ENCODE peak calls at places on chromosomes 6 and 20, in eight cellular contexts. L is activated T-cell treated with anti-CD3 and anti-CD28 coated beads, Interleukin-2, amount 50 U/mL, for 72 hours; I is HEK293T; T is right lobe of liver; N is brain microvascular endothelial cell; C is left cardiac atrium; M is chondrocyte; F is posterior vena cava. B is an unnamed sample.

GRCh38 chr6:46251583-46252339 is 81.0 kb upstream of the ENPP5 start:
- DNase-seq in L (no peak), I (no peak), T (no peak), N (no peak), C (no peak), M (no peak), F (no peak), B (no peak)

GRCh38 chr20:53773792-53774371 is 180.2 kb upstream of the ZNF217 start:
- DNase-seq in L (no peak), I (no peak), T (no peak), N (peak; percentile 91), C (no peak), M (no peak), F (no peak), B (no peak)

GRCh38 chr6:18515767-18516166 is 128.6 kb downstream of the RNF144B start:
- DNase-seq in L (no peak), I (no peak), T (no peak), N (peak; percentile 38), C (no peak), M (no peak), F (no peak), B (no peak)

GRCh38 chr6:99940582-99940981 is 53.4 kb downstream of the MCHR2 start:
- DNase-seq in L (no peak), I (no peak), T (no peak), N (no peak), C (no peak), M (no peak), F (no peak), B (no peak)

GRCh38 chr6:34462561-34462971 is 3.3 kb upstream of the PACSIN1 start:
- DNase-seq in L (no peak), I (peak; percentile 72), T (peak; percentile 88), N (no peak), C (peak; percentile 54), M (no peak), F (no peak), B (peak; percentile 66)

GRCh38 chr6:156185113-156185512 is 592.1 kb upstream of the ARID1B start:
- DNase-seq in L (no peak), I (no peak), T (no peak), N (no peak), C (no peak), M (no peak), F (no peak), B (no peak)

GRCh38 chr20:55052464-55052863 is 577.1 kb downstream of the DOK5 start:
- DNase-seq in L (no peak), I (no peak), T (no peak), N (no peak), C (no peak), M (no peak), F (no peak), B (no peak)

GRCh38 chr20:6468751-6469150 is 298.7 kb upstream of the BMP2 start:
- DNase-seq in L (no peak), I (no peak), T (no peak), N (no peak), C (no peak), M (no peak), F (no peak), B (no peak)

GRCh38 chr6:82589509-82590206 is 226.0 kb downstream of the TPBG start:
- DNase-seq in L (no peak), I (peak; percentile 26), T (no peak), N (peak; percentile 79), C (no peak), M (no peak), F (no peak), B (no peak)

GRCh38 chr20:40606237-40606636 is 82.8 kb downstream of the MAFB start:
- DNase-seq in L (no peak), I (no peak), T (no peak), N (no peak), C (no peak), M (no peak), F (no peak), B (no peak)

GRCh38 chr6:20891161-20891560 is 356.9 kb downstream of the CDKAL1 start:
- DNase-seq in L (no peak), I (no peak), T (no peak), N (no peak), C (no peak), M (no peak), F (no peak), B (no peak)

GRCh38 chr20:63536241-63536977 is 767 bp downstream of the PTK6 start:
- DNase-seq in L (no peak), I (no peak), T (no peak), N (peak; percentile 48), C (peak; percentile 24), M (no peak), F (no peak), B (no peak)

GRCh38 chr6:28462401-28462800 is 19.1 kb upstream of the ZSCAN23 start:
- DNase-seq in L (peak; percentile 15), I (no peak), T (no peak), N (no peak), C (no peak), M (no peak), F (no peak), B (no peak)